ENCODE peak calls at places on chromosome 5, in six cellular contexts. One of them, this sample, is unnamed.

GRCh38 chr5:132464155-132464939 is 26.2 kb downstream of the IRF1 start:
- DNase-seq in A549: no peak
- DNase-seq in HepG2: no peak
- DNase-seq in IMR-90: no peak
- DNase-seq in K562: no peak
- DNase-seq in GM12878: no peak
- DNase-seq in this sample: no peak

GRCh38 chr5:75037106-75037505 is 15.3 kb downstream of the GCNT4 start:
- DNase-seq in IMR-90: peak
- DNase-seq in HepG2: peak
- DNase-seq in K562: no peak
- DNase-seq in A549: peak
- DNase-seq in GM12878: no peak
- DNase-seq in this sample: peak

GRCh38 chr5:16411741-16412455 is 53.7 kb downstream of the ZNF622 start:
- DNase-seq in GM12878: no peak
- DNase-seq in IMR-90: peak
- DNase-seq in K562: no peak
- DNase-seq in HepG2: no peak
- DNase-seq in A549: no peak
- DNase-seq in this sample: no peak

GRCh38 chr5:2335156-2335555 is 416.3 kb downstream of the IRX2 start:
- DNase-seq in K562: no peak
- DNase-seq in IMR-90: no peak
- DNase-seq in GM12878: no peak
- DNase-seq in A549: no peak
- DNase-seq in HepG2: no peak
- DNase-seq in this sample: no peak

GRCh38 chr5:11384441-11385250 is 519.6 kb downstream of the CTNND2 start:
- DNase-seq in IMR-90: no peak
- DNase-seq in A549: no peak
- DNase-seq in K562: no peak
- DNase-seq in HepG2: no peak
- DNase-seq in GM12878: no peak
- DNase-seq in this sample: no peak

GRCh38 chr5:132353593-132353992 is 15.9 kb upstream of the SLC22A5 start:
- DNase-seq in K562: no peak
- DNase-seq in HepG2: no peak
- DNase-seq in IMR-90: no peak
- DNase-seq in GM12878: no peak
- DNase-seq in A549: no peak
- DNase-seq in this sample: no peak

GRCh38 chr5:62829241-62829986 is 250.8 kb downstream of the LRRC70 start:
- DNase-seq in K562: no peak
- DNase-seq in A549: no peak
- DNase-seq in GM12878: no peak
- DNase-seq in HepG2: no peak
- DNase-seq in IMR-90: no peak
- DNase-seq in this sample: no peak

GRCh38 chr5:140341591-140341990 is 4.8 kb downstream of the HBEGF start:
- DNase-seq in IMR-90: no peak
- DNase-seq in A549: no peak
- DNase-seq in GM12878: no peak
- DNase-seq in K562: no peak
- DNase-seq in HepG2: no peak
- DNase-seq in this sample: no peak

GRCh38 chr5:32285489-32286138 is 27.1 kb downstream of the MTMR12 start:
- DNase-seq in HepG2: no peak
- DNase-seq in A549: no peak
- DNase-seq in K562: peak
- DNase-seq in GM12878: no peak
- DNase-seq in IMR-90: no peak
- DNase-seq in this sample: no peak

GRCh38 chr5:41707853-41708603 is 162.2 kb downstream of the OXCT1 start:
- DNase-seq in IMR-90: peak
- DNase-seq in GM12878: no peak
- DNase-seq in HepG2: peak
- DNase-seq in K562: no peak
- DNase-seq in A549: peak
- DNase-seq in this sample: peak

GRCh38 chr5:74199436-74200210 is 440.9 kb downstream of the ENC1 start:
- DNase-seq in A549: peak
- DNase-seq in IMR-90: peak
- DNase-seq in K562: no peak
- DNase-seq in HepG2: no peak
- DNase-seq in GM12878: no peak
- DNase-seq in this sample: no peak

GRCh38 chr5:118173340-118173739 is 815.0 kb downstream of the DTWD2 start:
- DNase-seq in A549: no peak
- DNase-seq in K562: no peak
- DNase-seq in HepG2: no peak
- DNase-seq in IMR-90: no peak
- DNase-seq in GM12878: no peak
- DNase-seq in this sample: no peak

GRCh38 chr5:118946138-118946537 is 42.2 kb downstream of the DTWD2 start:
- DNase-seq in HepG2: no peak
- DNase-seq in GM12878: no peak
- DNase-seq in A549: no peak
- DNase-seq in K562: no peak
- DNase-seq in IMR-90: no peak
- DNase-seq in this sample: no peak

GRCh38 chr5:50751064-50751657 is 84.7 kb downstream of the PARP8 start:
- DNase-seq in A549: peak
- DNase-seq in HepG2: peak
- DNase-seq in IMR-90: peak
- DNase-seq in K562: peak
- DNase-seq in GM12878: peak
- DNase-seq in this sample: peak

GRCh38 chr5:8676731-8677130 is 807.8 kb downstream of the MTRR start:
- DNase-seq in A549: no peak
- DNase-seq in HepG2: no peak
- DNase-seq in GM12878: no peak
- DNase-seq in K562: no peak
- DNase-seq in IMR-90: peak
- DNase-seq in this sample: no peak

GRCh38 chr5:120096413-120096812 is 367.7 kb upstream of the PRR16 start:
- DNase-seq in A549: peak
- DNase-seq in K562: no peak
- DNase-seq in GM12878: no peak
- DNase-seq in IMR-90: peak
- DNase-seq in HepG2: no peak
- DNase-seq in this sample: no peak

GRCh38 chr5:142003266-142003800 is 9.5 kb downstream of the GNPDA1 start:
- DNase-seq in GM12878: no peak
- DNase-seq in K562: no peak
- DNase-seq in A549: no peak
- DNase-seq in IMR-90: no peak
- DNase-seq in HepG2: no peak
- DNase-seq in this sample: no peak

GRCh38 chr5:165325201-165325600 is 1819.8 kb downstream of the MAT2B start:
- DNase-seq in HepG2: no peak
- DNase-seq in K562: no peak
- DNase-seq in A549: no peak
- DNase-seq in IMR-90: peak
- DNase-seq in GM12878: no peak
- DNase-seq in this sample: no peak

GRCh38 chr5:1155191-1156032 is 43.5 kb upstream of the SLC12A7 start:
- DNase-seq in HepG2: no peak
- DNase-seq in IMR-90: no peak
- DNase-seq in A549: no peak
- DNase-seq in GM12878: no peak
- DNase-seq in K562: peak
- DNase-seq in this sample: no peak
- TF ChIP-seq BHLHE40 in HepG2: no peak
- TF ChIP-seq BHLHE40 in IMR-90: no peak
- TF ChIP-seq BHLHE40 in A549: no peak
- TF ChIP-seq BHLHE40 in GM12878: no peak
- TF ChIP-seq BHLHE40 in K562: no peak
- TF ChIP-seq BHLHE40 in this sample: no peak

DNA sequence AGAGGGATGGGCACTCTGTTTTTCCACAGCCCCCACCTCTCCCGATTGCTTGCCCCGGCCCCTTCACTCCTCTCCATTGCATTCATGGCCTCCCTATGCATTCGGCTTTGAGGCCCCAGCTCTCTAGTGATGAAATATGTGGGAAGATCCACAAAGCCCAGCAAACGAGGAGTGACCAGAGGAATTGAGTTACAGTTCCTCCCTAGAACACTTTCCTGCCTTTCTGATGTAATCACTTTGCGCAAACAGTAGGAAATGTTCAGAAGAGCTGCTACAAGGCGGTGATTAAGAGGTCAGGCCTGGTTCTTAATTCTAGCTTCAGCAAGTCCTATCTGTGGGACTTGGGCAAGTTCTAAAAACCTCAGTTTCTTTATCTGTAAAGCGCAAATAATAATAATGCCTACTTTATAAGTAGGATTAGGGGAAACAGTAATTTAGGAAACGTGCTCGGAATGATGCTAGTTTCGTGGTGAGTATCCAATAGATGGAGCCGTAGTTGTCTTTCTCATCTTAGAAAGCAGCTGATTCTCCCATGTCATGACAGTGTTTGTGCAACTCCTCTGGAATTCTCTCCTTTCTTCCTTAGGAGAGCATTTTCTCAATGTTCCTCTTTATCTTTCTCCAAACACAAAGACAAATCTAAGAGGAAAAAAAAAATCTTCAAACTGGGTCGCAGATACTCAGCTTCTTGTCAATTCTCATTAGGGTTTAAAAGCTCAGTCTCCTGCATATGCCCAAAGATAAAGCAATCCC is 99.5 kb upstream of the MSX2 start:
- DNase-seq in A549: no peak
- DNase-seq in IMR-90: peak
- DNase-seq in GM12878: no peak
- DNase-seq in HepG2: no peak
- DNase-seq in K562: no peak
- DNase-seq in this sample: no peak
- TF ChIP-seq BHLHE40 in A549: no peak
- TF ChIP-seq BHLHE40 in IMR-90: no peak
- TF ChIP-seq BHLHE40 in GM12878: no peak
- TF ChIP-seq BHLHE40 in HepG2: no peak
- TF ChIP-seq BHLHE40 in K562: no peak
- TF ChIP-seq BHLHE40 in this sample: no peak

DNA sequence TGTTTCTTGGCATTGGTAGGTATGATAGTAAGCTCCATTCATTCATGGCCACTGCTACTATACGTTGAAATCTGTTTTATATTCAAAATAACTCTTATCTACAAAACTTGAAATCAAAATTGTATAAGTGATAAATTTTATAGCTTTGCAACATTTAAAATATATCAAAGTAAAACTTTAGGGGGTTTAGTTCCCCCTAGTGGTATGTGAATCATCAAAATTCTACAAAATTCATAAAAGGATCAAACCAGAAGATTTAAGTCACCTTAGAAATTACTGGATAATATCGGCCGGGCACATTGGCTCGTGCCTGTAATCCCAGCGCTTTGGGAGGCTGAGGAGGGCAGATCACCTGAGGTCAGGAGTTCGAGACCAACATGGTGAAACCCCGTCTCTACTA is 243.0 kb upstream of the CDH18 start:
- DNase-seq in HepG2: no peak
- DNase-seq in K562: no peak
- DNase-seq in GM12878: no peak
- DNase-seq in A549: no peak
- DNase-seq in IMR-90: peak
- DNase-seq in this sample: no peak
- TF ChIP-seq BHLHE40 in HepG2: no peak
- TF ChIP-seq BHLHE40 in K562: no peak
- TF ChIP-seq BHLHE40 in GM12878: no peak
- TF ChIP-seq BHLHE40 in A549: no peak
- TF ChIP-seq BHLHE40 in IMR-90: no peak
- TF ChIP-seq BHLHE40 in this sample: no peak

DNA sequence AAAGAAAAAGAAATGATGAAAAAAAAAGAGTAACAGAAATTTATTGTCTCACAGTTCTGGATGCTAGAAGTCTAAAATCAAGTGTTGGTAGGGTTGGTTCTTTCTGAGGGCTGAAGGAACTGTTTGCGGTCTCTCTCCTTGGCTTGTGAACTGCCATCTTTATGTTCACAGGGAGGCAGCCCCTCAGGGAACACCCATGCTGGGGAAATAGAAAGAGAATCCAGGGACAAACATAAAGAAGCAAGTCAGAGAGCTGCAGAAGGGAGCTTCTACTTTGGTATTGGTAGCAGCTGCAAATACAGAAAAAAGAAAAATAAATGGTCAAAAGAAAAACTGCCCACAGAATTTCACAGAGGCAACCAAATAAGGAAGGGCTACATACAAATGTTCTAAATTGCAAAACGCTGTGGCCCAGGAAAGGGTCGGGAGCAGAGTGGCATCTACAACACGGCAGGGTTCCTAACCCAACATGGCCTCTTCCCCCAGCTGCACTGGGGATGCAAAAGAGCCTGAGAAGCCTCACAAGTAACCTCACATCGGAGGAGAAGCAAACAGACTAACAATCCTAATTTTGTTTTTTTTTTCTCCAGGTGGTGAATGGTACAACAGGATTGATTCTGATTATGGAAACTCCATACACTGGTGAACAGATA is 37.4 kb downstream of the ELOVL7 start:
- DNase-seq in IMR-90: no peak
- DNase-seq in K562: no peak
- DNase-seq in GM12878: no peak
- DNase-seq in A549: no peak
- DNase-seq in HepG2: no peak
- DNase-seq in this sample: no peak
- TF ChIP-seq BHLHE40 in IMR-90: no peak
- TF ChIP-seq BHLHE40 in K562: no peak
- TF ChIP-seq BHLHE40 in GM12878: no peak
- TF ChIP-seq BHLHE40 in A549: no peak
- TF ChIP-seq BHLHE40 in HepG2: no peak
- TF ChIP-seq BHLHE40 in this sample: no peak

GRCh38 chr5:149962040-149962439 is 1.5 kb downstream of the SLC26A2 start:
- DNase-seq in HepG2: peak
- DNase-seq in GM12878: no peak
- DNase-seq in A549: peak
- DNase-seq in K562: peak
- DNase-seq in IMR-90: peak
- DNase-seq in this sample: peak
- TF ChIP-seq BHLHE40 in HepG2: no peak
- TF ChIP-seq BHLHE40 in GM12878: no peak
- TF ChIP-seq BHLHE40 in A549: no peak
- TF ChIP-seq BHLHE40 in K562: no peak
- TF ChIP-seq BHLHE40 in IMR-90: no peak
- TF ChIP-seq BHLHE40 in this sample: no peak

GRCh38 chr5:18745988-18746615 is 1111.8 kb downstream of the TAF11L14 start:
- DNase-seq in IMR-90: no peak
- DNase-seq in K562: no peak
- DNase-seq in GM12878: peak
- DNase-seq in A549: peak
- DNase-seq in HepG2: peak
- DNase-seq in this sample: no peak
- TF ChIP-seq BHLHE40 in IMR-90: no peak
- TF ChIP-seq BHLHE40 in K562: peak
- TF ChIP-seq BHLHE40 in GM12878: peak
- TF ChIP-seq BHLHE40 in A549: no peak
- TF ChIP-seq BHLHE40 in HepG2: no peak
- TF ChIP-seq BHLHE40 in this sample: no peak

GRCh38 chr5:149664666-149665415 is 65.3 kb upstream of the PPARGC1B start:
- DNase-seq in HepG2: no peak
- DNase-seq in K562: no peak
- DNase-seq in IMR-90: no peak
- DNase-seq in A549: no peak
- DNase-seq in GM12878: no peak
- DNase-seq in this sample: no peak
- TF ChIP-seq BHLHE40 in HepG2: no peak
- TF ChIP-seq BHLHE40 in K562: no peak
- TF ChIP-seq BHLHE40 in IMR-90: no peak
- TF ChIP-seq BHLHE40 in A549: no peak
- TF ChIP-seq BHLHE40 in GM12878: no peak
- TF ChIP-seq BHLHE40 in this sample: no peak